ENCODE peak calls at places on chromosomes 12 and 14, in ten cellular contexts. T is Calu3; P is sciatic nerve; G is EL; K is stomach; U is HS-5; X is ACHN; V is activated CD8-positive, alpha-beta memory T cell treated with anti-CD3 and anti-CD28 coated beads for 48 hours; H is RPMI7951; R is AG09309. Y is an unnamed sample.
A peak's percentile ranks its signal among the peaks of the same experiment; 100 is the strongest.

GRCh38 chr14:103123128-103123633 is at the start of gene TNFAIP2:
- DNase-seq in U (no peak), H (peak; percentile 50), K (no peak), V (no peak), G (peak; percentile 53), R (no peak), P (peak; percentile 82), X (peak; percentile 46), T (no peak), Y (no peak)

GRCh38 chr14:75655235-75655634 is 5.4 kb downstream of the ERG28 start:
- DNase-seq in P (no peak), V (no peak), G (no peak), R (no peak), U (no peak), K (no peak), T (no peak), H (no peak), X (no peak), Y (no peak)

GRCh38 chr12:47214771-47215170 is 135.0 kb upstream of the AMIGO2 start:
- DNase-seq in V (no peak), H (no peak), G (no peak), T (no peak), U (no peak), X (no peak), P (no peak), R (no peak), K (no peak), Y (no peak)

GRCh38 chr14:105879867-105880561 is 353.6 kb downstream of the TMEM121 start:
- DNase-seq in X (no peak), U (no peak), V (no peak), T (no peak), R (no peak), P (peak; percentile 36), G (no peak), K (peak; percentile 21), H (no peak), Y (peak; percentile 85)

GRCh38 chr12:75979181-75979580 is 52.4 kb downstream of the PHLDA1 start:
- DNase-seq in H (peak; percentile 84), P (no peak), T (no peak), G (peak; percentile 73), V (no peak), U (no peak), R (no peak), X (peak; percentile 69), K (no peak), Y (no peak)

GRCh38 chr12:32586390-32586789 is 92.7 kb upstream of the DNM1L start:
- DNase-seq in X (peak; percentile 32), V (no peak), P (no peak), G (peak; percentile 60), R (no peak), T (no peak), U (peak; percentile 72), H (peak; percentile 61), K (no peak), Y (no peak)

GRCh38 chr14:104777808-104778249 is 17.7 kb downstream of the AKT1 start:
- DNase-seq in V (no peak), X (no peak), P (no peak), K (no peak), H (no peak), U (no peak), R (no peak), G (no peak), T (no peak), Y (no peak)

GRCh38 chr14:22841311-22841710 is 4.9 kb downstream of the MMP14 start:
- DNase-seq in X (no peak), K (no peak), P (peak; percentile 50), V (no peak), G (no peak), R (no peak), U (no peak), T (no peak), H (no peak), Y (no peak)

GRCh38 chr14:88384653-88385205 is 728 bp upstream of the SPATA7 start:
- DNase-seq in T (no peak), G (peak; percentile 2), K (no peak), P (no peak), U (no peak), H (peak; percentile 13), V (no peak), X (no peak), R (no peak), Y (no peak)

GRCh38 chr14:23664207-23664885 is 28.2 kb downstream of the DHRS2 start:
- DNase-seq in R (no peak), U (no peak), V (no peak), G (no peak), T (no peak), H (no peak), K (no peak), X (no peak), P (no peak), Y (no peak)

GRCh38 chr14:23128969-23129758 is 10.1 kb upstream of the CEBPE start:
- DNase-seq in R (no peak), V (no peak), U (no peak), X (no peak), H (no peak), T (no peak), G (no peak), P (peak; percentile 8), K (no peak), Y (no peak)

GRCh38 chr12:70733385-70733784 is 96.2 kb upstream of the PTPRB start:
- DNase-seq in R (peak; percentile 21), K (no peak), T (peak; percentile 48), P (no peak), V (no peak), X (peak; percentile 78), H (peak; percentile 55), G (peak; percentile 57), U (no peak), Y (no peak)

GRCh38 chr12:120447992-120448391 is 1.7 kb downstream of the GATC start:
- DNase-seq in G (no peak), R (no peak), X (no peak), K (no peak), P (no peak), U (no peak), V (no peak), T (no peak), H (no peak), Y (no peak)

GRCh38 chr12:3896851-3897351 is 23.7 kb upstream of the PARP11 start:
- DNase-seq in R (no peak), V (no peak), K (no peak), U (no peak), G (no peak), H (no peak), T (no peak), X (no peak), P (no peak), Y (no peak)

GRCh38 chr12:131384544-131384855 is 326.4 kb upstream of the SFSWAP start:
- DNase-seq in H (no peak), P (no peak), R (no peak), T (no peak), X (no peak), K (no peak), U (no peak), V (no peak), G (no peak), Y (peak; percentile 69)

GRCh38 chr12:3490848-3491382 is at the start of gene PRMT8:
- DNase-seq in G (no peak), K (no peak), R (no peak), T (no peak), V (no peak), X (no peak), U (no peak), H (peak; percentile 3), P (no peak), Y (peak; percentile 87)

GRCh38 chr14:69529563-69529962 is 45.0 kb downstream of the PLEKHD1 start:
- DNase-seq in K (no peak), G (no peak), R (no peak), H (no peak), V (no peak), X (no peak), P (no peak), T (no peak), U (no peak), Y (no peak)

GRCh38 chr14:75492832-75493579 is 29.3 kb upstream of the BATF start:
- DNase-seq in T (no peak), R (no peak), G (no peak), P (no peak), K (no peak), H (no peak), V (no peak), U (no peak), X (no peak), Y (peak; percentile 69)

GRCh38 chr12:5295151-5295550 is 136.8 kb upstream of the NTF3 start:
- DNase-seq in V (no peak), P (no peak), T (no peak), X (no peak), H (no peak), G (peak; percentile 34), K (no peak), R (no peak), U (no peak), Y (no peak)

GRCh38 chr12:95118138-95118787 is 44.8 kb upstream of the NR2C1 start:
- DNase-seq in X (peak; percentile 99), V (no peak), G (peak; percentile 90), T (peak; percentile 48), H (peak; percentile 59), K (no peak), P (no peak), U (peak; percentile 83), R (peak; percentile 63), Y (no peak)

GRCh38 chr14:26255213-26255612 is 342.6 kb downstream of the NOVA1 start:
- DNase-seq in U (peak; percentile 4), P (no peak), X (peak; percentile 2), V (no peak), G (no peak), T (no peak), K (no peak), H (no peak), R (no peak), Y (no peak)

GRCh38 chr12:104886418-104887401 is 71.4 kb downstream of the SLC41A2 start:
- DNase-seq in U (peak; percentile 56), G (peak; percentile 67), T (no peak), R (no peak), V (no peak), P (no peak), H (peak; percentile 35), K (no peak), X (no peak), Y (no peak)

GRCh38 chr14:61203059-61203753 is 77.9 kb downstream of the TMEM30B start:
- DNase-seq in G (no peak), K (no peak), P (no peak), X (no peak), H (no peak), T (no peak), U (no peak), R (no peak), V (no peak), Y (no peak)

GRCh38 chr14:23539209-23539866 is 12.2 kb downstream of the ZFHX2 start:
- DNase-seq in H (peak; percentile 28), G (peak; percentile 50), U (no peak), T (peak; percentile 49), K (no peak), V (no peak), X (peak; percentile 57), R (no peak), P (no peak), Y (no peak)

GRCh38 chr12:52258335-52258901 is 16.0 kb upstream of the KRT86 start:
- DNase-seq in R (no peak), V (no peak), T (no peak), G (no peak), X (no peak), U (no peak), K (peak; percentile 41), P (no peak), H (no peak), Y (no peak)

GRCh38 chr12:42902001-42902400 is 312.5 kb upstream of the PRICKLE1 start:
- DNase-seq in P (no peak), R (no peak), H (no peak), G (no peak), X (no peak), T (no peak), V (no peak), U (no peak), K (no peak), Y (no peak)

GRCh38 chr12:1947081-1947480 is 28.6 kb upstream of the CACNA2D4 start:
- DNase-seq in V (no peak), X (no peak), R (peak; percentile 48), U (no peak), T (no peak), H (no peak), P (no peak), K (no peak), G (peak; percentile 65), Y (no peak)

GRCh38 chr12:122688291-122688690 is 14.9 kb downstream of the HCAR2 start:
- DNase-seq in H (no peak), T (no peak), R (no peak), G (no peak), U (no peak), K (peak; percentile 60), V (no peak), P (no peak), X (no peak), Y (no peak)